ENCODE peak calls at places on chromosomes 6 and 20, in ten cellular contexts. One of them, this sample, is unnamed.

GRCh38 chr6:16700202-16700997 is 60.9 kb downstream of the ATXN1 start:
- DNase-seq in amniotic stem cell: no peak
- DNase-seq in stimulated activated CD4-positive, alpha-beta T cell treated with anti-CD3 and anti-CD28 coated beads, Interleukin-4, amount 100 ng/mL, for 24 hours: peak; percentile 47
- DNase-seq in naive thymus-derived CD8-positive, alpha-beta T cell: no peak
- DNase-seq in HFF-Myc: no peak
- DNase-seq in GM10248: no peak
- DNase-seq in NCI-H1417: no peak
- DNase-seq in transverse colon: peak; percentile 28
- DNase-seq in stimulated activated CD8-positive, alpha-beta memory T cell treated with anti-CD3 and anti-CD28 coated beads, Interleukin-12 subunit alpha, Interleukin-12 subunit beta, amount 100 ng/mL, for 4 hours: no peak
- DNase-seq in EL: no peak
- DNase-seq in this sample: peak; percentile 16

GRCh38 chr6:28675600-28675999 is 149.9 kb downstream of the GPX5 start:
- DNase-seq in amniotic stem cell: no peak
- DNase-seq in stimulated activated CD4-positive, alpha-beta T cell treated with anti-CD3 and anti-CD28 coated beads, Interleukin-4, amount 100 ng/mL, for 24 hours: no peak
- DNase-seq in naive thymus-derived CD8-positive, alpha-beta T cell: no peak
- DNase-seq in HFF-Myc: no peak
- DNase-seq in GM10248: no peak
- DNase-seq in NCI-H1417: no peak
- DNase-seq in transverse colon: no peak
- DNase-seq in stimulated activated CD8-positive, alpha-beta memory T cell treated with anti-CD3 and anti-CD28 coated beads, Interleukin-12 subunit alpha, Interleukin-12 subunit beta, amount 100 ng/mL, for 4 hours: no peak
- DNase-seq in EL: no peak
- DNase-seq in this sample: no peak

GRCh38 chr6:31687860-31688693 is 7.2 kb upstream of the LY6G5C start:
- DNase-seq in amniotic stem cell: no peak
- DNase-seq in stimulated activated CD4-positive, alpha-beta T cell treated with anti-CD3 and anti-CD28 coated beads, Interleukin-4, amount 100 ng/mL, for 24 hours: no peak
- DNase-seq in naive thymus-derived CD8-positive, alpha-beta T cell: no peak
- DNase-seq in HFF-Myc: no peak
- DNase-seq in GM10248: no peak
- DNase-seq in NCI-H1417: no peak
- DNase-seq in transverse colon: no peak
- DNase-seq in stimulated activated CD8-positive, alpha-beta memory T cell treated with anti-CD3 and anti-CD28 coated beads, Interleukin-12 subunit alpha, Interleukin-12 subunit beta, amount 100 ng/mL, for 4 hours: no peak
- DNase-seq in EL: no peak
- DNase-seq in this sample: no peak

GRCh38 chr20:22801528-22801927 is 217.2 kb upstream of the FOXA2 start:
- DNase-seq in amniotic stem cell: no peak
- DNase-seq in stimulated activated CD4-positive, alpha-beta T cell treated with anti-CD3 and anti-CD28 coated beads, Interleukin-4, amount 100 ng/mL, for 24 hours: no peak
- DNase-seq in naive thymus-derived CD8-positive, alpha-beta T cell: no peak
- DNase-seq in HFF-Myc: peak; percentile 9
- DNase-seq in GM10248: no peak
- DNase-seq in NCI-H1417: peak; percentile 40
- DNase-seq in transverse colon: no peak
- DNase-seq in stimulated activated CD8-positive, alpha-beta memory T cell treated with anti-CD3 and anti-CD28 coated beads, Interleukin-12 subunit alpha, Interleukin-12 subunit beta, amount 100 ng/mL, for 4 hours: no peak
- DNase-seq in EL: peak; percentile 19
- DNase-seq in this sample: no peak

GRCh38 chr6:137365648-137366047 is 128.5 kb downstream of the OLIG3 start:
- DNase-seq in amniotic stem cell: no peak
- DNase-seq in stimulated activated CD4-positive, alpha-beta T cell treated with anti-CD3 and anti-CD28 coated beads, Interleukin-4, amount 100 ng/mL, for 24 hours: no peak
- DNase-seq in naive thymus-derived CD8-positive, alpha-beta T cell: no peak
- DNase-seq in HFF-Myc: no peak
- DNase-seq in GM10248: no peak
- DNase-seq in NCI-H1417: no peak
- DNase-seq in transverse colon: no peak
- DNase-seq in stimulated activated CD8-positive, alpha-beta memory T cell treated with anti-CD3 and anti-CD28 coated beads, Interleukin-12 subunit alpha, Interleukin-12 subunit beta, amount 100 ng/mL, for 4 hours: no peak
- DNase-seq in EL: no peak
- DNase-seq in this sample: no peak

GRCh38 chr6:41408982-41409381 is 73.6 kb downstream of the NCR2 start:
- DNase-seq in amniotic stem cell: no peak
- DNase-seq in stimulated activated CD4-positive, alpha-beta T cell treated with anti-CD3 and anti-CD28 coated beads, Interleukin-4, amount 100 ng/mL, for 24 hours: no peak
- DNase-seq in naive thymus-derived CD8-positive, alpha-beta T cell: no peak
- DNase-seq in HFF-Myc: no peak
- DNase-seq in GM10248: no peak
- DNase-seq in NCI-H1417: no peak
- DNase-seq in transverse colon: no peak
- DNase-seq in stimulated activated CD8-positive, alpha-beta memory T cell treated with anti-CD3 and anti-CD28 coated beads, Interleukin-12 subunit alpha, Interleukin-12 subunit beta, amount 100 ng/mL, for 4 hours: no peak
- DNase-seq in EL: no peak
- DNase-seq in this sample: no peak

GRCh38 chr6:17093692-17094091 is 8.2 kb upstream of the STMND1 start:
- DNase-seq in amniotic stem cell: no peak
- DNase-seq in stimulated activated CD4-positive, alpha-beta T cell treated with anti-CD3 and anti-CD28 coated beads, Interleukin-4, amount 100 ng/mL, for 24 hours: no peak
- DNase-seq in naive thymus-derived CD8-positive, alpha-beta T cell: no peak
- DNase-seq in HFF-Myc: no peak
- DNase-seq in GM10248: no peak
- DNase-seq in NCI-H1417: no peak
- DNase-seq in transverse colon: no peak
- DNase-seq in stimulated activated CD8-positive, alpha-beta memory T cell treated with anti-CD3 and anti-CD28 coated beads, Interleukin-12 subunit alpha, Interleukin-12 subunit beta, amount 100 ng/mL, for 4 hours: no peak
- DNase-seq in EL: peak; percentile 18
- DNase-seq in this sample: no peak

GRCh38 chr6:10163159-10163962 is 251.5 kb downstream of the TFAP2A start:
- DNase-seq in amniotic stem cell: no peak
- DNase-seq in stimulated activated CD4-positive, alpha-beta T cell treated with anti-CD3 and anti-CD28 coated beads, Interleukin-4, amount 100 ng/mL, for 24 hours: no peak
- DNase-seq in naive thymus-derived CD8-positive, alpha-beta T cell: no peak
- DNase-seq in HFF-Myc: no peak
- DNase-seq in GM10248: no peak
- DNase-seq in NCI-H1417: peak; percentile 30
- DNase-seq in transverse colon: no peak
- DNase-seq in stimulated activated CD8-positive, alpha-beta memory T cell treated with anti-CD3 and anti-CD28 coated beads, Interleukin-12 subunit alpha, Interleukin-12 subunit beta, amount 100 ng/mL, for 4 hours: no peak
- DNase-seq in EL: no peak
- DNase-seq in this sample: no peak

GRCh38 chr6:27752038-27752885 is 159.9 kb downstream of the OR2B2 start:
- DNase-seq in amniotic stem cell: peak; percentile 67
- DNase-seq in stimulated activated CD4-positive, alpha-beta T cell treated with anti-CD3 and anti-CD28 coated beads, Interleukin-4, amount 100 ng/mL, for 24 hours: peak; percentile 50
- DNase-seq in naive thymus-derived CD8-positive, alpha-beta T cell: peak; percentile 17
- DNase-seq in HFF-Myc: peak; percentile 67
- DNase-seq in GM10248: peak; percentile 50
- DNase-seq in NCI-H1417: peak; percentile 63
- DNase-seq in transverse colon: peak; percentile 50
- DNase-seq in stimulated activated CD8-positive, alpha-beta memory T cell treated with anti-CD3 and anti-CD28 coated beads, Interleukin-12 subunit alpha, Interleukin-12 subunit beta, amount 100 ng/mL, for 4 hours: peak; percentile 11
- DNase-seq in EL: peak; percentile 84
- DNase-seq in this sample: peak; percentile 5

GRCh38 chr6:25295651-25296050 is 16.5 kb downstream of the CARMIL1 start:
- DNase-seq in amniotic stem cell: no peak
- DNase-seq in stimulated activated CD4-positive, alpha-beta T cell treated with anti-CD3 and anti-CD28 coated beads, Interleukin-4, amount 100 ng/mL, for 24 hours: no peak
- DNase-seq in naive thymus-derived CD8-positive, alpha-beta T cell: no peak
- DNase-seq in HFF-Myc: no peak
- DNase-seq in GM10248: no peak
- DNase-seq in NCI-H1417: no peak
- DNase-seq in transverse colon: no peak
- DNase-seq in stimulated activated CD8-positive, alpha-beta memory T cell treated with anti-CD3 and anti-CD28 coated beads, Interleukin-12 subunit alpha, Interleukin-12 subunit beta, amount 100 ng/mL, for 4 hours: no peak
- DNase-seq in EL: no peak
- DNase-seq in this sample: no peak

GRCh38 chr6:4936681-4937041 is 67.2 kb downstream of the RPP40 start:
- DNase-seq in amniotic stem cell: no peak
- DNase-seq in stimulated activated CD4-positive, alpha-beta T cell treated with anti-CD3 and anti-CD28 coated beads, Interleukin-4, amount 100 ng/mL, for 24 hours: no peak
- DNase-seq in naive thymus-derived CD8-positive, alpha-beta T cell: no peak
- DNase-seq in HFF-Myc: no peak
- DNase-seq in GM10248: peak; percentile 58
- DNase-seq in NCI-H1417: no peak
- DNase-seq in transverse colon: no peak
- DNase-seq in stimulated activated CD8-positive, alpha-beta memory T cell treated with anti-CD3 and anti-CD28 coated beads, Interleukin-12 subunit alpha, Interleukin-12 subunit beta, amount 100 ng/mL, for 4 hours: no peak
- DNase-seq in EL: peak; percentile 46
- DNase-seq in this sample: no peak

GRCh38 chr6:31901415-31901952 is 402 bp downstream of the ZBTB12 start:
- DNase-seq in amniotic stem cell: no peak
- DNase-seq in stimulated activated CD4-positive, alpha-beta T cell treated with anti-CD3 and anti-CD28 coated beads, Interleukin-4, amount 100 ng/mL, for 24 hours: peak; percentile 70
- DNase-seq in naive thymus-derived CD8-positive, alpha-beta T cell: peak; percentile 67
- DNase-seq in HFF-Myc: no peak
- DNase-seq in GM10248: peak; percentile 77
- DNase-seq in NCI-H1417: peak; percentile 66
- DNase-seq in transverse colon: peak; percentile 68
- DNase-seq in stimulated activated CD8-positive, alpha-beta memory T cell treated with anti-CD3 and anti-CD28 coated beads, Interleukin-12 subunit alpha, Interleukin-12 subunit beta, amount 100 ng/mL, for 4 hours: peak; percentile 56
- DNase-seq in EL: peak; percentile 68
- DNase-seq in this sample: peak; percentile 10

GRCh38 chr6:15317934-15318902 is 72.3 kb downstream of the JARID2 start:
- DNase-seq in amniotic stem cell: no peak
- DNase-seq in stimulated activated CD4-positive, alpha-beta T cell treated with anti-CD3 and anti-CD28 coated beads, Interleukin-4, amount 100 ng/mL, for 24 hours: no peak
- DNase-seq in naive thymus-derived CD8-positive, alpha-beta T cell: no peak
- DNase-seq in HFF-Myc: peak; percentile 54
- DNase-seq in GM10248: no peak
- DNase-seq in NCI-H1417: no peak
- DNase-seq in transverse colon: no peak
- DNase-seq in stimulated activated CD8-positive, alpha-beta memory T cell treated with anti-CD3 and anti-CD28 coated beads, Interleukin-12 subunit alpha, Interleukin-12 subunit beta, amount 100 ng/mL, for 4 hours: no peak
- DNase-seq in EL: no peak
- DNase-seq in this sample: no peak

GRCh38 chr6:89527634-89528033 is 94.7 kb downstream of the ANKRD6 start:
- DNase-seq in amniotic stem cell: no peak
- DNase-seq in stimulated activated CD4-positive, alpha-beta T cell treated with anti-CD3 and anti-CD28 coated beads, Interleukin-4, amount 100 ng/mL, for 24 hours: no peak
- DNase-seq in naive thymus-derived CD8-positive, alpha-beta T cell: no peak
- DNase-seq in HFF-Myc: no peak
- DNase-seq in GM10248: no peak
- DNase-seq in NCI-H1417: no peak
- DNase-seq in transverse colon: no peak
- DNase-seq in stimulated activated CD8-positive, alpha-beta memory T cell treated with anti-CD3 and anti-CD28 coated beads, Interleukin-12 subunit alpha, Interleukin-12 subunit beta, amount 100 ng/mL, for 4 hours: no peak
- DNase-seq in EL: no peak
- DNase-seq in this sample: no peak

GRCh38 chr6:108002365-108003221 is 44.6 kb upstream of the SEC63 start:
- DNase-seq in amniotic stem cell: no peak
- DNase-seq in stimulated activated CD4-positive, alpha-beta T cell treated with anti-CD3 and anti-CD28 coated beads, Interleukin-4, amount 100 ng/mL, for 24 hours: no peak
- DNase-seq in naive thymus-derived CD8-positive, alpha-beta T cell: no peak
- DNase-seq in HFF-Myc: no peak
- DNase-seq in GM10248: no peak
- DNase-seq in NCI-H1417: peak; percentile 64
- DNase-seq in transverse colon: peak; percentile 67
- DNase-seq in stimulated activated CD8-positive, alpha-beta memory T cell treated with anti-CD3 and anti-CD28 coated beads, Interleukin-12 subunit alpha, Interleukin-12 subunit beta, amount 100 ng/mL, for 4 hours: no peak
- DNase-seq in EL: peak; percentile 36
- DNase-seq in this sample: peak; percentile 70

GRCh38 chr6:26420607-26421235 is 18.6 kb downstream of the BTN3A1 start:
- DNase-seq in amniotic stem cell: no peak
- DNase-seq in stimulated activated CD4-positive, alpha-beta T cell treated with anti-CD3 and anti-CD28 coated beads, Interleukin-4, amount 100 ng/mL, for 24 hours: peak; percentile 23
- DNase-seq in naive thymus-derived CD8-positive, alpha-beta T cell: no peak
- DNase-seq in HFF-Myc: no peak
- DNase-seq in GM10248: peak; percentile 33
- DNase-seq in NCI-H1417: no peak
- DNase-seq in transverse colon: peak; percentile 25
- DNase-seq in stimulated activated CD8-positive, alpha-beta memory T cell treated with anti-CD3 and anti-CD28 coated beads, Interleukin-12 subunit alpha, Interleukin-12 subunit beta, amount 100 ng/mL, for 4 hours: no peak
- DNase-seq in EL: peak; percentile 63
- DNase-seq in this sample: peak; percentile 48